ENCODE peak calls at places on chromosomes 12 and 14, in seven cellular contexts. A is transverse colon, X is endothelial cell of umbilical vein, N is prostate gland, L is sigmoid colon, J is SK-N-MC, B is HCT116. F is an unnamed sample.

GRCh38 chr14:44962573-44963528 is 861 bp downstream of the TOGARAM1 start:
- DNase-seq in B (no peak), A (peak), N (peak), J (no peak), L (peak), X (peak), F (no peak)

GRCh38 chr12:6250343-6250742 is 50.1 kb downstream of the CD9 start:
- DNase-seq in L (no peak), A (no peak), J (no peak), B (no peak), N (no peak), X (no peak), F (no peak)

GRCh38 chr12:6341439-6342139 is at the start of gene TNFRSF1A:
- DNase-seq in J (peak), L (peak), B (no peak), X (peak), A (peak), N (peak), F (peak)

GRCh38 chr12:4621511-4621910 is 27.3 kb downstream of the AKAP3 start:
- DNase-seq in L (no peak), J (no peak), N (no peak), X (no peak), A (no peak), B (no peak), F (no peak)

GRCh38 chr14:47674148-47674545 is 1.3 kb downstream of the MDGA2 start:
- DNase-seq in A (no peak), J (no peak), X (no peak), L (no peak), N (no peak), B (no peak), F (peak)

GRCh38 chr12:48978291-48978740 is at the start of gene WNT1:
- DNase-seq in L (no peak), X (no peak), B (no peak), J (no peak), A (no peak), N (no peak), F (peak)

GRCh38 chr14:100547633-100548294 is 39.5 kb downstream of the BEGAIN start:
- DNase-seq in B (peak), X (peak), A (peak), J (peak), L (peak), N (peak), F (peak)

GRCh38 chr12:51592034-51592705 is 1.1 kb downstream of the SCN8A start:
- DNase-seq in L (no peak), B (no peak), A (no peak), X (no peak), J (no peak), N (no peak), F (no peak)

GRCh38 chr12:112665971-112666370 is 125.6 kb upstream of the RPH3A start:
- DNase-seq in X (no peak), J (no peak), L (no peak), B (no peak), N (no peak), A (no peak), F (no peak)

GRCh38 chr12:108637222-108637621 is 3.5 kb upstream of the SELPLG start:
- DNase-seq in L (no peak), X (no peak), A (no peak), J (no peak), N (no peak), B (no peak), F (no peak)

GRCh38 chr14:55416866-55417265 is 5.2 kb upstream of the ATG14 start:
- DNase-seq in X (no peak), L (no peak), B (peak), J (peak), A (peak), N (no peak), F (no peak)

GRCh38 chr14:50943261-50943942 is 881 bp downstream of the PYGL start:
- DNase-seq in X (peak), J (no peak), B (peak), A (peak), L (peak), N (peak), F (peak)

GRCh38 chr14:105475269-105475915 is 771 bp downstream of the CRIP2 start:
- DNase-seq in N (no peak), A (no peak), L (no peak), X (peak), J (no peak), B (no peak), F (no peak)

GRCh38 chr12:42144424-42145196 is at the start of gene GXYLT1:
- DNase-seq in A (peak), L (peak), B (peak), J (no peak), N (peak), X (peak), F (peak)

GRCh38 chr12:124901003-124901402 is 13.4 kb downstream of the UBC start:
- DNase-seq in X (no peak), L (no peak), A (no peak), J (no peak), B (no peak), N (no peak), F (no peak)

GRCh38 chr14:22266683-22267082 is 322.3 kb downstream of the DAD1 start:
- DNase-seq in X (no peak), N (no peak), B (no peak), J (no peak), A (no peak), L (no peak), F (no peak)

GRCh38 chr14:101215936-101216335 is 312.4 kb upstream of the RTL1 start:
- DNase-seq in X (no peak), L (peak), A (peak), B (no peak), J (no peak), N (no peak), F (no peak)

DNA sequence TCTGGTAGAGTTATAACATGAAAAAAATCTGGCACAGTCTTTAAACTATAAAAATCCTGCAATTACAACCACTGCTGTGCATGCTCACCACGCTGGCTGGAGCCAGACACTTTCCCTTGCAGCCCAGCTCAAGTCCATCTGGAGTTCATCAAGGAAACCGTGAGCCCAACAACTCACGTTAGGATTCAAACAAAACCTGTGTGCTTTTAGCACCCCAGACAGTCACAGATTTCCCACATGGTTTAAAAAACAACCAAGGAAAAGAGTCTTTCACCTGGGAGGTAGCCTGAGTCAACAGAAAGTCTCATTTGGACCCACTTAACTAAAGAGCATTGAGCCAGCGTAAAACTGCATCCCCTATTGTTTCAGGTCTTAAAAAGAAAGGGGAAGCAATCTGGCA is 4.7 kb downstream of the LRIG3 start:
- DNase-seq in B (no peak), X (peak), L (peak), J (no peak), N (peak), A (peak), F (no peak)
- TF ChIP-seq POLR2AphosphoS5 in B (no peak), X (no peak), L (peak), J (no peak), N (peak), A (peak), F (no peak)

GRCh38 chr14:95065411-95065810 is 91.9 kb downstream of the DICER1 start:
- DNase-seq in N (no peak), B (no peak), L (no peak), J (no peak), X (no peak), A (no peak), F (no peak)
- H3K4me3 ChIP-seq in N (no peak), B (no peak), L (no peak), J (no peak), X (no peak), A (no peak), F (no peak)

GRCh38 chr14:90827919-90828610 is 11.8 kb upstream of the TTC7B start:
- DNase-seq in L (peak), X (peak), N (peak), B (peak), J (peak), A (peak), F (peak)
- TF ChIP-seq POLR2AphosphoS5 in L (peak), X (peak), N (peak), B (peak), J (peak), A (no peak), F (peak)

DNA sequence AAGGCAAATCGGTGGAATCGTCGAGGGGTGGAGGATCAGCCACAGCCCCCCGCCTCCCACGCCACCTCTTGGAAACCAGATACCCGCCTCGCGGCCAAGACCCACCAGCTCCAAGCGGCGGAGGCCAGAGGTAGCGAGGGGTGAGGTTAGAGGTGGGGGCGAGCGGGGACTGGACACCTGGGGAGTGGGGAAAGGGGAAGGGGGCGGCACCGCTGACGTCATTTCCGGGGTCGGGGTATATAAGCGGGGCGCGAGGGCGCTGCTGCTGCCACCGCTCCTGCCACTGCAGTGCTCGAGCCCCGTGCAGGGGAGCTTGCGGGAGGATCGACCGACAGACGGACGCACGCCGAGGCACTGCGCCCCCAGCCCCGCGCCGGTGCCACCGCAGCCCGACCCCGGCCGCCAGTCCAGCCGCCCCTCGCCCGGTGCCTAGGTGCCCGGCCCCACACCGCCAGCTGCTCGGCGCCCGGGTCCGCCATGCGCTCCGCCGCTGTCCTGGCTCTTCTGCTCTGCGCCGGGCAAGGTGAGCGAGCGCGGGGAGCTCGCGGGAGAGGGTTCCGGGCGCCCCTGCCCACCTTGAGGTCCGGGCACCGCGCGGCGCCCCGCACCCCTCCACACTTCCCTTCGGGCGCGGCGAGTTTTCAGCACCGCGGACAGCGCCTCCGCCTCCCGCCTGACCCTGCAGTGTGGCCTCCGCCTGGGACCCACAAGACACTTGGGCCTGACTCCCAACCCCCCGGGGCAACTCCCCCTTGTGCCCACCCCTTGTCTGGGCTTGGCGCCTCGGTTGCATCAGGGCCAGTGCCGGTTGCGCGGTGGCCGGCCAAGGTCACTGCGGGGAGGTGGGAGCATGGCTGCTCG is at the start of gene CHGA:
- DNase-seq in L (no peak), X (peak), A (peak), B (no peak), N (no peak), J (no peak), F (peak)
- H3K4me3 ChIP-seq in L (peak), X (no peak), A (no peak), B (no peak), N (no peak), J (no peak), F (no peak)